ENCODE peak calls at places on chromosomes 12 and 14, in four cellular contexts. J is K562, I is GM12891, Q is GM12878. H is an unnamed sample.

GRCh38 chr14:30210630-30211029 is 283.0 kb upstream of the PRKD1 start:
- DNase-seq in J (no peak), I (no peak), Q (no peak), H (no peak)

GRCh38 chr14:39339003-39339402 is 93.2 kb downstream of the FBXO33 start:
- DNase-seq in J (peak; percentile 5), I (no peak), Q (no peak), H (no peak)

GRCh38 chr14:101591121-101591520 is 29.8 kb downstream of the DIO3 start:
- DNase-seq in J (no peak), I (no peak), Q (no peak), H (no peak)

GRCh38 chr14:95515523-95516517 is 630 bp downstream of the SYNE3 start:
- DNase-seq in J (peak; percentile 76), I (peak; percentile 91), Q (no peak), H (peak; percentile 95)

GRCh38 chr12:78118036-78118435 is 287.3 kb downstream of the NAV3 start:
- DNase-seq in J (no peak), I (no peak), Q (no peak), H (no peak)

GRCh38 chr12:71174146-71174545 is 16.3 kb upstream of the TSPAN8 start:
- DNase-seq in J (no peak), I (no peak), Q (no peak), H (no peak)

GRCh38 chr12:117118838-117119591 is 19.8 kb upstream of the TESC start:
- DNase-seq in J (no peak), I (no peak), Q (no peak), H (no peak)

GRCh38 chr12:80400591-80400991 is 43.4 kb upstream of the PTPRQ start:
- DNase-seq in J (no peak), I (no peak), Q (no peak), H (no peak)

GRCh38 chr12:43066471-43066870 is 476.9 kb upstream of the PRICKLE1 start:
- DNase-seq in J (no peak), I (no peak), Q (no peak), H (no peak)

GRCh38 chr12:32467959-32468863 is 68.9 kb downstream of the FGD4 start:
- DNase-seq in J (no peak), I (no peak), Q (no peak), H (no peak)

GRCh38 chr12:115407036-115407435 is 723.1 kb upstream of the TBX3 start:
- DNase-seq in J (no peak), I (no peak), Q (no peak), H (no peak)

GRCh38 chr14:105117710-105118385 is 50.7 kb downstream of the JAG2 start:
- DNase-seq in J (no peak), I (no peak), Q (no peak), H (no peak)

GRCh38 chr14:68526420-68527105 is 266.3 kb downstream of the ZFP36L1 start:
- DNase-seq in J (no peak), I (no peak), Q (no peak), H (no peak)

GRCh38 chr12:91171475-91171874 is 11.1 kb downstream of the DCN start:
- DNase-seq in J (no peak), I (no peak), Q (no peak), H (no peak)

GRCh38 chr14:95564060-95564459 is 29.2 kb downstream of the GLRX5 start:
- DNase-seq in J (no peak), I (no peak), Q (no peak), H (no peak)

GRCh38 chr14:106268013-106268727 is 741.8 kb downstream of the TMEM121 start:
- DNase-seq in J (peak; percentile 17), I (no peak), Q (no peak), H (no peak)

GRCh38 chr12:32312049-32312670 is 87.2 kb upstream of the FGD4 start:
- DNase-seq in J (no peak), I (peak; percentile 15), Q (peak; percentile 21), H (no peak)

GRCh38 chr14:26401170-26401968 is 196.5 kb downstream of the NOVA1 start:
- DNase-seq in J (no peak), I (no peak), Q (no peak), H (no peak)

GRCh38 chr14:101982621-101983020 is 18.2 kb downstream of the DYNC1H1 start:
- DNase-seq in J (no peak), I (no peak), Q (no peak), H (no peak)

GRCh38 chr12:114762490-114763110 is 78.6 kb upstream of the TBX3 start:
- DNase-seq in J (no peak), I (no peak), Q (no peak), H (no peak)

GRCh38 chr12:100450726-100451125 is 22.9 kb upstream of the NR1H4 start:
- DNase-seq in J (no peak), I (no peak), Q (no peak), H (no peak)

GRCh38 chr14:50001146-50001998 is 108.5 kb downstream of the ARF6 start:
- DNase-seq in J (peak; percentile 67), I (peak; percentile 45), Q (no peak), H (peak; percentile 50)

GRCh38 chr12:82055391-82055790 is 296.2 kb upstream of the PPFIA2 start:
- DNase-seq in J (no peak), I (no peak), Q (no peak), H (no peak)

GRCh38 chr12:84166812-84167211 is 745.8 kb downstream of the SLC6A15 start:
- DNase-seq in J (no peak), I (no peak), Q (no peak), H (no peak)

GRCh38 chr12:131091413-131091975 is 137.8 kb downstream of the ADGRD1 start:
- DNase-seq in J (no peak), I (no peak), Q (peak; percentile 80), H (no peak)

GRCh38 chr12:109654357-109654756 is 59.3 kb upstream of the FAM222A start:
- DNase-seq in J (no peak), I (no peak), Q (no peak), H (no peak)

GRCh38 chr14:20387577-20387976 is 25.7 kb downstream of the TEP1 start:
- DNase-seq in J (no peak), I (no peak), Q (no peak), H (no peak)

GRCh38 chr12:19783547-19784444 is 344.5 kb downstream of the AEBP2 start:
- DNase-seq in J (no peak), I (no peak), Q (no peak), H (no peak)

GRCh38 chr12:91866566-91866965 is 279.1 kb downstream of the BTG1 start:
- DNase-seq in J (no peak), I (no peak), Q (no peak), H (no peak)

GRCh38 chr14:64467131-64467530 is 1.8 kb downstream of the AKAP5 start:
- DNase-seq in J (no peak), I (no peak), Q (no peak), H (no peak)

GRCh38 chr14:64463873-64464272 is 1.4 kb upstream of the AKAP5 start:
- DNase-seq in J (no peak), I (no peak), Q (no peak), H (no peak)

GRCh38 chr14:64464695-64465094 is 604 bp upstream of the AKAP5 start:
- DNase-seq in J (no peak), I (no peak), Q (no peak), H (no peak)

GRCh38 chr14:64465856-64466554 is 706 bp downstream of the AKAP5 start:
- DNase-seq in J (no peak), I (no peak), Q (no peak), H (no peak)

DNA sequence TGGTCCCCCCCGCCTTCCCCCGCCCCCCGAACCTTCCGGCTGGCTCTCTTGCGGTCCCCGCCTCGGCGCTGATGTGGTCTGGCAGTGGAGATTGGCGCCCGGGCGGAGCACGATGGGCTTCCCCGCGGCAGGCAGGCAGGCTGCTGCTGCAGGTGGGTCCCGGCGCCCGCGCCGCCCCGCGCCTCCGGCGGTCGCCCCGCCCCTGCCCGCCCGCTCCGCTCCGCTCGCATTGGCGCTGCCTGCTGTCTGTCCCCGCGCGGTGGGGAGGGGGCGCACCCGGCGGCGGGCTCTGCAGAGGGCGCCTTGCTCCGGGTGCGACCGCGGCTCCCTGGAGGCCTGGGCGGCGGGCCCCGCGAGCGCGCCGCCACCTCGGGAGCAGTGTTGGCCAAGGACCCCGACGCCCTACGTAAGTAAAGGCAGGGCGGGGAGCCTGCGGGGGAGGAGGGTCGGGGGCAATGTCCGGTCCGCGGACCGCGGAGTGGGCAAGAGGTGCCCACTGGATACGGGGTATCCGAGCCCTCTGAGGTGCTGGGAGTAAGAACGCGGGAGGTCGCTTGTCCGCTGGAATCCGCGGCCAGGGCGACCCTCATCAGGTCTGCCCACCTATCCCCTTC is at the start of gene AKAP5:
- DNase-seq in J (peak; percentile 86), I (peak; percentile 50), Q (no peak), H (peak; percentile 43)
- TF ChIP-seq POLR2AphosphoS5 in J (no peak), I (no peak), Q (no peak), H (peak; percentile 14)

DNA sequence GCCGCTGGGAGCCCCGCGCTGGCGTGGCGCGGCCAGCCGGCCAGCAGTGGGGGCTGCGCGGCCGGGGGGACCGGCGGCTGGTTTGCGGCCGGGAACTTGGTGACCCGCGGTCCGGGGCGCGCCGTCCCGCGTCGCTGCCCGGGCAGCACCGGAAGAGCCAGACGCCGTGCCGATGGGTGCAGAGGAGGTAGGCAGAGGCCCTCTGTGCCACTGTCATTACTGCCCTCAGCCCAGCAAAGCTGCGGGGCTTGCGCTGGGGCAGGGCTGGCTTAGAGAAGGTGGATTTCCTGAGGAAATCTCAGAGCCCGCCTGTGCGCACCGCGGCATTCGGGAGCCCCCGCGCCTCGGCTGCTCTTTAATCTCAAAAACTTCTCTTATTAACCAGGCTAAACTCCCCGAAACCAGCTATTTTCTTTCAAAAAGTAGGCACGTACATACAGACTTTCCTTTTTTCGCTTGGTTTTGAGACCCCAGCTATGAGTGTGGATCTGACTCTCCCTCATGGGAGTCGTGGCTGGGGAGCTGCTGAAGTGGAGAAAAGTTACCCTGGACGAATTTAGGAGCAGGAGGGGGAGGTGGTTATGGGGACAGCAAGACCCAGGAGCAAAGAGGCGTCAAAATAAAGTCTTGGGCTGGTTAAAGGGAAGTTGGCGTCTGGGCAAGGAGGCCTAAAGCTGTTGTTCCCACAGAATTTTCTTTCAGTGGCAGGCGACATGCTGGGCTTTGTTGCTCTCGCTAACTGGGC is 790 bp downstream of the SUSD6 start:
- DNase-seq in J (no peak), I (no peak), Q (no peak), H (no peak)
- TF ChIP-seq POLR2A in J (no peak), I (no peak), Q (peak; percentile 21), H (no peak)

DNA sequence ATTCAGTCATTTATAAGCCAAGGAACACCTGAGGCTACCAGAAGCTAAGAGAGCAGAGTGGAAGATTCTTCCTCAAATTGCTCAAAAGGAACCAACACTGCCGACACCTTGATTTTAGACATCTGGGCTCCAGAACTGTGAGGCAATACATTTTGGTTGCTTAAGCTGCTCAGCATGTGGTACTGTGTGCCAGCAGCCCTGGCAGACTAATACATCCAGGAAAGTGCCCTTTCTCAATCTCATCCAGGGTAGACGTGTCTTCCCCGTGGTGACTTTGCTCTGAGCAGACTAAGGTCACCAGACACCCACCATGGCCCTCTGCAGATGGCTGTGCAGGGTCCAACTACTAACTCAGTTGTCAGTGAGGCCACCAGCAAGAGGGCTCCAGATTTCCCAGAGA is 122.8 kb downstream of the VRK1 start:
- DNase-seq in J (no peak), I (no peak), Q (no peak), H (no peak)
- TF ChIP-seq TAF1 in J (no peak), I (no peak), Q (no peak), H (no peak)

DNA sequence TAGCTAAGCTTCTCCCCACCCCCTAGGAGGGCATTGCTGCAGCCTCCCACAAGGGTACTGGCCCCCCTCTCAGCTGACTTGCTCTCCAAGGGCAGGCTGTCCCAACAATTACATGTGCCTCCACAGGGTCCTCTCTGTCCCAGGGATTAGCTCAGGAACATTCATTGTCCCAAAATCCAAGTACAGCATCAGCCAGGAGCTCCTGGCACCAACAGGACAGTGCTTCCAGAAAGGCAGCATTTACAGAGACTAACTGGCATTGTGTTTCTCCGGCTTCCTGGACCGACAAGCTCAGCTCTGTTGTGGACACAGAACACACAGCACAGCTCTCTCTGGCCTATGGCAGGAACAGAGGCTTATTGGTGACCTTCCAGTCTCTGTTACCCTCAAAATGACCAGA is 21.7 kb downstream of the ABCD4 start:
- DNase-seq in J (no peak), I (no peak), Q (no peak), H (no peak)
- TF ChIP-seq POLR2AphosphoS5 in J (no peak), I (no peak), Q (no peak), H (no peak)